ENCODE peak calls at places on chromosomes 5 and 9, in four cellular contexts. N is central memory CD4-positive, alpha-beta T cell; O is activated CD8-positive, alpha-beta memory T cell treated with anti-CD3 and anti-CD28 coated beads, Interleukin-2, amount 10 ng/mL, durations not matched to agents 7 days and 5 days; L is GM23248. T is an unnamed sample.

GRCh38 chr5:173010547-173011464 is 27.2 kb downstream of the ATP6V0E1 start:
- DNase-seq in N (no peak), O (no peak), L (peak; percentile 23), T (no peak)

GRCh38 chr9:99030082-99030481 is 74.8 kb upstream of the TGFBR1 start:
- DNase-seq in N (no peak), O (no peak), L (peak; percentile 93), T (no peak)

GRCh38 chr5:4643960-4644359 is 496.2 kb upstream of the ADAMTS16 start:
- DNase-seq in N (no peak), O (no peak), L (no peak), T (peak; percentile 78)

GRCh38 chr5:147234098-147234824 is 565 bp upstream of the STK32A start:
- DNase-seq in N (no peak), O (no peak), L (peak; percentile 12), T (no peak)

GRCh38 chr9:16291921-16292320 is 578.5 kb downstream of the BNC2 start:
- DNase-seq in N (no peak), O (no peak), L (no peak), T (no peak)

GRCh38 chr9:36895744-36896260 is 138.3 kb downstream of the PAX5 start:
- DNase-seq in N (no peak), O (no peak), L (no peak), T (no peak)

GRCh38 chr9:7315746-7316457 is 483.7 kb downstream of the DMAC1 start:
- DNase-seq in N (no peak), O (no peak), L (peak; percentile 84), T (no peak)

GRCh38 chr5:126234563-126235195 is 188.5 kb upstream of the GRAMD2B start:
- DNase-seq in N (no peak), O (no peak), L (peak; percentile 24), T (no peak)

GRCh38 chr5:141641634-141642278 is 5.0 kb downstream of the RELL2 start:
- DNase-seq in N (no peak), O (peak; percentile 57), L (peak; percentile 80), T (no peak)

GRCh38 chr9:79812507-79813261 is 240.9 kb downstream of the TLE4 start:
- DNase-seq in N (no peak), O (peak; percentile 68), L (peak; percentile 18), T (no peak)

GRCh38 chr5:157821822-157822622 is 36.9 kb downstream of the CLINT1 start:
- DNase-seq in N (no peak), O (no peak), L (peak; percentile 40), T (no peak)

GRCh38 chr5:32420506-32420905 is 24.0 kb downstream of the ZFR start:
- DNase-seq in N (no peak), O (no peak), L (peak; percentile 70), T (no peak)

GRCh38 chr5:56564451-56565223 is 250.7 kb upstream of the MAP3K1 start:
- DNase-seq in N (no peak), O (no peak), L (peak; percentile 23), T (peak; percentile 29)

GRCh38 chr9:120965344-120966004 is 38.9 kb upstream of the TRAF1 start:
- DNase-seq in N (no peak), O (no peak), L (peak; percentile 9), T (no peak)

GRCh38 chr5:163649522-163649921 is 144.1 kb downstream of the MAT2B start:
- DNase-seq in N (no peak), O (no peak), L (peak; percentile 2), T (no peak)

GRCh38 chr5:108360280-108360679 is 21.6 kb downstream of the FBXL17 start:
- DNase-seq in N (no peak), O (no peak), L (no peak), T (no peak)

GRCh38 chr9:130498298-130498917 is 53.6 kb downstream of the ASS1 start:
- DNase-seq in N (no peak), O (no peak), L (peak; percentile 19), T (no peak)

GRCh38 chr9:126033318-126033717 is 286.1 kb downstream of the PBX3 start:
- DNase-seq in N (no peak), O (no peak), L (no peak), T (no peak)